ENCODE peak calls at places on chromosomes 4 and X, in eight cellular contexts. G is fibroblast of the conjunctiva, R is NCI-H1105, X is GM20000, N is brain microvascular endothelial cell, L is astrocyte of the spinal cord, E is prostate gland, O is posterior vena cava. A is an unnamed sample.

GRCh38 chr4:8085491-8086479 is 72.8 kb downstream of the ABLIM2 start:
- DNase-seq in G (no peak), R (no peak), X (no peak), N (no peak), L (no peak), E (no peak), O (no peak), A (no peak)

GRCh38 chr4:170005472-170005871 is 20.7 kb downstream of the MFAP3L start:
- DNase-seq in G (no peak), R (no peak), X (no peak), N (no peak), L (peak), E (no peak), O (no peak), A (no peak)

GRCh38 chr4:23500876-23501275 is 389.0 kb downstream of the PPARGC1A start:
- DNase-seq in G (no peak), R (peak), X (no peak), N (no peak), L (no peak), E (no peak), O (no peak), A (no peak)

GRCh38 chr4:64756016-64756415 is 346.8 kb upstream of the TECRL start:
- DNase-seq in G (no peak), R (no peak), X (no peak), N (peak), L (peak), E (no peak), O (no peak), A (no peak)

GRCh38 chr4:10074767-10075105 is 41.9 kb downstream of the WDR1 start:
- DNase-seq in G (peak), R (no peak), X (peak), N (peak), L (peak), E (no peak), O (no peak), A (no peak)

GRCh38 chr4:8580321-8581093 is at the start of gene GPR78:
- DNase-seq in G (no peak), R (peak), X (peak), N (peak), L (peak), E (no peak), O (peak), A (no peak)

GRCh38 chrX:17500145-17500579 is 125.2 kb downstream of the NHS start:
- DNase-seq in G (no peak), R (no peak), X (no peak), N (peak), L (peak), E (no peak), O (no peak), A (peak)

GRCh38 chr4:88285235-88285505 is 809 bp upstream of the PPM1K start:
- DNase-seq in G (no peak), R (no peak), X (no peak), N (no peak), L (no peak), E (no peak), O (no peak), A (no peak)

GRCh38 chrX:40755291-40756249 is 20.2 kb upstream of the MED14 start:
- DNase-seq in G (no peak), R (no peak), X (no peak), N (peak), L (no peak), E (peak), O (no peak), A (no peak)

GRCh38 chr4:34289489-34289888 is 1954.8 kb downstream of the ARAP2 start:
- DNase-seq in G (no peak), R (no peak), X (no peak), N (no peak), L (no peak), E (no peak), O (no peak), A (no peak)

A was measured in LoVo.